ENCODE peak calls at places on chromosome 11, in six cellular contexts. O is NCI-H510A treated with DMSO at 0.1 percent for 48 hours; N is stimulated activated CD4-positive, alpha-beta T cell treated with anti-CD3 and anti-CD28 coated beads, Interleukin-15, amount 100 ng/mL, for 24 hours; Q is LoVo; G is RWPE1; C is left ventricle myocardium inferior. W is an unnamed sample.

GRCh38 chr11:108538502-108538901 is 40.3 kb upstream of the POGLUT3 start:
- DNase-seq in G (no peak), C (no peak), O (no peak), Q (no peak), N (no peak), W (no peak)

GRCh38 chr11:22733433-22733832 is 67.0 kb downstream of the GAS2 start:
- DNase-seq in G (no peak), C (no peak), Q (no peak), N (no peak), O (no peak), W (no peak)

GRCh38 chr11:118434553-118435232 is 1.6 kb upstream of the KMT2A start:
- DNase-seq in N (peak), Q (no peak), C (peak), G (peak), O (peak), W (no peak)

GRCh38 chr11:34208266-34209135 is 103.1 kb downstream of the NAT10 start:
- DNase-seq in G (no peak), C (no peak), O (no peak), Q (no peak), N (peak), W (no peak)

GRCh38 chr11:114128399-114128798 is 68.9 kb downstream of the ZBTB16 start:
- DNase-seq in Q (no peak), G (no peak), N (no peak), O (peak), C (no peak), W (no peak)

GRCh38 chr11:117668291-117668690 is 128.7 kb downstream of the DSCAML1 start:
- DNase-seq in G (no peak), C (no peak), O (no peak), Q (no peak), N (no peak), W (no peak)

GRCh38 chr11:1175461-1176223 is 17.9 kb downstream of the MUC5AC start:
- DNase-seq in C (no peak), N (no peak), O (no peak), Q (no peak), G (no peak), W (no peak)

GRCh38 chr11:103051158-103051801 is 40.7 kb downstream of the DCUN1D5 start:
- DNase-seq in G (no peak), N (no peak), C (no peak), O (no peak), Q (no peak), W (no peak)

GRCh38 chr11:65516135-65516968 is 8.5 kb upstream of the SCYL1 start:
- DNase-seq in C (peak), O (no peak), N (no peak), Q (no peak), G (no peak), W (no peak)

GRCh38 chr11:100719809-100720221 is 32.7 kb downstream of the ARHGAP42 start:
- DNase-seq in N (no peak), O (no peak), C (no peak), G (peak), Q (peak), W (peak)

GRCh38 chr11:1844221-1845094 is 5.7 kb downstream of the TNNI2 start:
- DNase-seq in O (no peak), N (peak), Q (no peak), G (no peak), C (peak), W (no peak)

GRCh38 chr11:68269414-68270081 is 2.2 kb downstream of the C11orf24 start:
- DNase-seq in Q (no peak), C (no peak), O (no peak), N (no peak), G (no peak), W (no peak)

GRCh38 chr11:17581036-17581731 is 34.1 kb downstream of the OTOG start:
- DNase-seq in O (no peak), C (no peak), G (no peak), Q (no peak), N (no peak), W (no peak)

GRCh38 chr11:83760942-83761341 is 474.8 kb upstream of the CCDC90B start:
- DNase-seq in C (no peak), G (no peak), O (no peak), N (no peak), Q (no peak), W (no peak)

GRCh38 chr11:126194121-126194543 is 17.3 kb downstream of the RPUSD4 start:
- DNase-seq in C (no peak), O (peak), Q (peak), G (peak), N (peak), W (peak)

GRCh38 chr11:111285205-111286079 is 12.9 kb upstream of the POU2AF3 start:
- DNase-seq in G (no peak), O (no peak), Q (no peak), N (no peak), C (no peak), W (no peak)

GRCh38 chr11:117424781-117425180 is 97.1 kb downstream of the CEP164 start:
- DNase-seq in Q (no peak), N (no peak), O (no peak), G (no peak), C (no peak), W (no peak)

GRCh38 chr11:85086511-85087284 is 540.4 kb downstream of the DLG2 start:
- DNase-seq in G (no peak), O (no peak), Q (no peak), C (no peak), N (no peak), W (no peak)

GRCh38 chr11:62020661-62021060 is 53.2 kb upstream of the FTH1 start:
- DNase-seq in G (no peak), Q (peak), C (no peak), N (no peak), O (no peak), W (no peak)

GRCh38 chr11:8309862-8310261 is 46.2 kb upstream of the LMO1 start:
- DNase-seq in O (peak), C (no peak), Q (no peak), G (no peak), N (no peak), W (no peak)

GRCh38 chr11:95419915-95420314 is 188.9 kb upstream of the SESN3 start:
- DNase-seq in N (no peak), C (no peak), O (no peak), Q (no peak), G (peak), W (no peak)

GRCh38 chr11:8709777-8710176 is 27.2 kb downstream of the RPL27A start:
- DNase-seq in G (no peak), Q (no peak), N (no peak), O (no peak), C (no peak), W (no peak)

GRCh38 chr11:122523841-122524531 is 131.5 kb upstream of the UBASH3B start:
- DNase-seq in N (no peak), G (no peak), C (peak), O (no peak), Q (no peak), W (peak)

GRCh38 chr11:1735271-1735670 is 15.1 kb downstream of the IFITM10 start:
- DNase-seq in N (no peak), C (no peak), O (no peak), Q (no peak), G (no peak), W (no peak)

GRCh38 chr11:78902771-78903507 is 328.3 kb upstream of the NARS2 start:
- DNase-seq in C (no peak), G (no peak), Q (no peak), N (peak), O (no peak), W (no peak)

GRCh38 chr11:107232451-107232850 is 214.2 kb upstream of the GUCY1A2 start:
- DNase-seq in N (no peak), G (no peak), O (no peak), Q (no peak), C (no peak), W (no peak)

GRCh38 chr11:65439331-65440181 is 17.0 kb downstream of the NEAT1 start:
- DNase-seq in Q (no peak), C (no peak), G (no peak), N (no peak), O (no peak), W (no peak)

GRCh38 chr11:63015521-63016215 is at the start of gene SLC22A8:
- DNase-seq in Q (no peak), N (no peak), C (no peak), G (no peak), O (no peak), W (no peak)

GRCh38 chr11:129388824-129389223 is 13.2 kb downstream of the BARX2 start:
- DNase-seq in N (no peak), C (no peak), O (no peak), Q (no peak), G (no peak), W (no peak)

GRCh38 chr11:33920838-33921613 is 29.1 kb upstream of the LMO2 start:
- DNase-seq in N (peak), O (no peak), G (no peak), C (no peak), Q (no peak), W (no peak)

GRCh38 chr11:128279861-128280260 is 307.5 kb downstream of the ETS1 start:
- DNase-seq in O (no peak), Q (peak), C (no peak), G (peak), N (no peak), W (no peak)

GRCh38 chr11:76805206-76805913 is 22.2 kb downstream of the TSKU start:
- DNase-seq in G (no peak), O (no peak), C (no peak), N (peak), Q (no peak), W (no peak)

GRCh38 chr11:69840371-69841169 is 21.4 kb upstream of the FGF3 start:
- DNase-seq in C (no peak), Q (peak), G (no peak), N (no peak), O (no peak), W (no peak)

GRCh38 chr11:17991799-17992433 is 20.9 kb downstream of the SERGEF start:
- DNase-seq in G (peak), Q (peak), O (peak), N (peak), C (no peak), W (peak)

GRCh38 chr11:101866619-101867491 is 48.0 kb upstream of the CEP126 start:
- DNase-seq in G (peak), O (no peak), N (no peak), Q (peak), C (no peak), W (no peak)

W was measured in DMS153.